ENCODE peak calls at places on chromosomes 6 and 20, in seven cellular contexts. F is adrenal gland; W is neuronal stem cell; P is astrocyte; N is uterus; I is CD4-positive, CD25-positive, alpha-beta regulatory T cell; C is SJSA1. B is an unnamed sample. For H3K27me3 and H3K4me1, the result is how much of the 10 kb centered on the place peaks cover.

GRCh38 chr6:129507059-129507807 is 202.7 kb downstream of the ARHGAP18 start:
- DNase-seq in F (no peak), W (no peak), P (no peak), N (no peak), I (no peak), C (no peak), B (no peak)

GRCh38 chr6:38517005-38517404 is 122.7 kb downstream of the BTBD9 start:
- DNase-seq in F (peak), W (no peak), P (peak), N (no peak), I (no peak), C (no peak), B (no peak)

GRCh38 chr6:130020106-130020851 is 1.9 kb downstream of the L3MBTL3 start:
- DNase-seq in F (peak), W (peak), P (no peak), N (peak), I (peak), C (peak), B (no peak)

GRCh38 chr20:56358070-56358469 is 704 bp upstream of the FAM210B start:
- DNase-seq in F (no peak), W (no peak), P (no peak), N (no peak), I (no peak), C (no peak), B (no peak)

GRCh38 chr6:140380371-140381218 is 1006.1 kb upstream of the CITED2 start:
- DNase-seq in F (no peak), W (no peak), P (peak), N (no peak), I (no peak), C (no peak), B (no peak)

GRCh38 chr6:107231243-107231642 is 115.9 kb upstream of the BEND3 start:
- DNase-seq in F (no peak), W (no peak), P (no peak), N (no peak), I (no peak), C (no peak), B (no peak)

GRCh38 chr6:34386316-34387137 is 5.9 kb downstream of the NUDT3 start:
- DNase-seq in F (no peak), W (no peak), P (peak), N (no peak), I (no peak), C (peak), B (peak)

GRCh38 chr6:126063512-126064146 is 77.3 kb downstream of the TRMT11 start:
- DNase-seq in F (no peak), W (no peak), P (peak), N (no peak), I (no peak), C (peak), B (no peak)

GRCh38 chr6:151704383-151704782 is 103.1 kb upstream of the ESR1 start:
- DNase-seq in F (no peak), W (no peak), P (no peak), N (no peak), I (no peak), C (no peak), B (no peak)

GRCh38 chr6:137690721-137691120 is 176.3 kb upstream of the TNFAIP3 start:
- DNase-seq in F (no peak), W (no peak), P (no peak), N (no peak), I (no peak), C (no peak), B (no peak)

GRCh38 chr6:134077301-134077700 is 24.9 kb upstream of the SLC2A12 start:
- DNase-seq in F (no peak), W (no peak), P (peak), N (no peak), I (no peak), C (no peak), B (no peak)

GRCh38 chr6:52981215-52981910 is 13.7 kb downstream of the GSTA4 start:
- DNase-seq in F (no peak), W (no peak), P (no peak), N (no peak), I (no peak), C (no peak), B (no peak)
- H3K27me3 ChIP-seq in F (under half), W (under half), P (under half), N (under half), I (under half), C (under half), B (under half)

GRCh38 chr6:113564401-113565161 is 292.6 kb upstream of the MARCKS start:
- DNase-seq in F (peak), W (peak), P (peak), N (peak), I (no peak), C (peak), B (no peak)
- H3K4me3 ChIP-seq in F (peak), W (peak), P (peak), N (no peak), I (no peak), C (no peak), B (no peak)

GRCh38 chr20:53623127-53623453 is 29.5 kb upstream of the ZNF217 start:
- DNase-seq in F (no peak), W (no peak), P (no peak), N (no peak), I (no peak), C (no peak), B (no peak)

GRCh38 chr20:53622247-53623114 is 28.8 kb upstream of the ZNF217 start:
- DNase-seq in F (no peak), W (no peak), P (no peak), N (no peak), I (no peak), C (peak), B (no peak)

GRCh38 chr20:53617791-53618489 is 24.3 kb upstream of the ZNF217 start:
- DNase-seq in F (peak), W (no peak), P (no peak), N (no peak), I (no peak), C (no peak), B (no peak)

GRCh38 chr20:53623454-53624206 is 30.0 kb upstream of the ZNF217 start:
- DNase-seq in F (peak), W (peak), P (peak), N (peak), I (no peak), C (peak), B (peak)

DNA sequence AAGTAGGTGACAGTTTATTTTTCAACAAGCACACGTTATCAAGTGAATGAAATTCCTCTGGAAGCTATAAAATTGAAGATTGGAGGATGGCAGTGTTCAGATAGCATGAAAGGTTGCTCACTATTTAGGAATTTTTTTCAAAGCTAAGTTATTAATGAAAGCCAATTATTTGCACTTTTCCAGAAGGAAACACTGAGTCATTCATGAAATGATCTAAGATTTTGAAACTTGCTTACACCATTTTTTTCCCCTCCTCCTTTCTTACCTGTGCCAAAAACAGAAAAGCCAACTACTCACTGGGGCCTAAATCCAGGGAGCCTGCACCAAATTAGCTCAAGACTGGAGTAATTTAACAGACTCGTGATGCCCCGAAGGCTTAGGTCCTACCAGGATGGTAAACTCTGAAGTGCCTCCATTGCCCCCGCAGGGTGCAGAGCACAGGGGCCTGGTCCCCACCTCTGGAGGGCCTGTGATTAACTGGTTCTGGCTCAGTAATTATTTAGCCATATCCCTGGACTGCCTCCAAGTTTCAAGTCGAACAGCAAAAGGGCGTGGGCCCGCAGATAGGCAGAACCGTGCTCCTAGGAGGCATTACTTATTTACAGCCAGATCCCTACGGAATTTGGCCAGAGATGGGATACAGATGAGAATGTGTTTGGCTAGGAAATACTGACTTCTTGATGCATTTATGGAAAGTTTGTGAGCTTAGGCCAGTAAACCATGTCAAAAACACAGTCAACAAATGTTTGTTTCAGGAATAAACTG is 28.0 kb upstream of the ZNF217 start:
- DNase-seq in F (peak), W (no peak), P (peak), N (peak), I (no peak), C (peak), B (peak)
- H3K4me1 ChIP-seq in F (under half), W (under half), P (under half), N (under half), I (under half), C (under half), B (under half)

GRCh38 chr6:158388727-158389126 is 76.5 kb downstream of the TULP4 start:
- DNase-seq in F (no peak), W (no peak), P (no peak), N (no peak), I (no peak), C (no peak), B (no peak)

GRCh38 chr6:158384671-158385110 is 72.4 kb downstream of the TULP4 start:
- DNase-seq in F (peak), W (no peak), P (peak), N (no peak), I (no peak), C (no peak), B (no peak)

GRCh38 chr6:158389188-158389919 is 77.1 kb downstream of the TULP4 start:
- DNase-seq in F (no peak), W (no peak), P (no peak), N (no peak), I (no peak), C (peak), B (no peak)

GRCh38 chr6:158387036-158387435 is 74.8 kb downstream of the TULP4 start:
- DNase-seq in F (no peak), W (no peak), P (no peak), N (no peak), I (no peak), C (no peak), B (no peak)

GRCh38 chr6:158387578-158387977 is 75.3 kb downstream of the TULP4 start:
- DNase-seq in F (no peak), W (no peak), P (no peak), N (no peak), I (no peak), C (no peak), B (no peak)
- H3K27me3 ChIP-seq in F (under half), W (under half), P (under half), N (under half), I (under half), C (under half), B (under half)